ENCODE peak calls at places on chromosome 10, in four cellular contexts. G is K562, S is H1, H is GM12878. F is an unnamed sample.

GRCh38 chr10:79019441-79019840 is 49.3 kb upstream of the ZMIZ1 start:
- DNase-seq in G (no peak), S (no peak), H (no peak), F (no peak)

GRCh38 chr10:101687088-101687487 is 7.9 kb downstream of the FBXW4 start:
- DNase-seq in G (no peak), S (no peak), H (no peak), F (no peak)

GRCh38 chr10:45008524-45009161 is 7.9 kb downstream of the ZNF22 start:
- DNase-seq in G (peak; percentile 74), S (no peak), H (peak; percentile 35), F (peak; percentile 87)

GRCh38 chr10:78860260-78860914 is 208.4 kb upstream of the ZMIZ1 start:
- DNase-seq in G (no peak), S (no peak), H (no peak), F (no peak)

GRCh38 chr10:46525177-46525823 is 31.2 kb downstream of the GPRIN2 start:
- DNase-seq in G (no peak), S (no peak), H (no peak), F (peak; percentile 56)

GRCh38 chr10:77770081-77770867 is 132.7 kb upstream of the KCNMA1 start:
- DNase-seq in G (no peak), S (no peak), H (no peak), F (no peak)

GRCh38 chr10:59181668-59182067 is 5.2 kb downstream of the PHYHIPL start:
- DNase-seq in G (no peak), S (no peak), H (peak; percentile 17), F (peak; percentile 50)

GRCh38 chr10:110409926-110410325 is 87.8 kb upstream of the DUSP5 start:
- DNase-seq in G (no peak), S (no peak), H (no peak), F (no peak)

GRCh38 chr10:19811517-19811916 is 4.7 kb upstream of the PLXDC2 start:
- DNase-seq in G (no peak), S (no peak), H (no peak), F (no peak)

GRCh38 chr10:7098160-7098762 is 312.6 kb downstream of the SFMBT2 start:
- DNase-seq in G (no peak), S (no peak), H (no peak), F (no peak)

GRCh38 chr10:126060232-126060935 is 164.0 kb downstream of the FANK1 start:
- DNase-seq in G (no peak), S (no peak), H (no peak), F (no peak)

GRCh38 chr10:12803781-12804180 is 197.7 kb downstream of the CCDC3 start:
- DNase-seq in G (no peak), S (no peak), H (no peak), F (no peak)

GRCh38 chr10:12264204-12264908 is 68.4 kb downstream of the CDC123 start:
- DNase-seq in G (peak; percentile 75), S (peak; percentile 81), H (peak; percentile 99), F (peak; percentile 60)

GRCh38 chr10:30818010-30818660 is 188.6 kb upstream of the LYZL2 start:
- DNase-seq in G (peak; percentile 62), S (no peak), H (no peak), F (no peak)

GRCh38 chr10:30817541-30817940 is 188.0 kb upstream of the LYZL2 start:
- DNase-seq in G (no peak), S (no peak), H (no peak), F (no peak)

GRCh38 chr10:30819306-30820190 is 190.0 kb upstream of the LYZL2 start:
- DNase-seq in G (no peak), S (no peak), H (no peak), F (no peak)

GRCh38 chr10:30820282-30820991 is 190.9 kb upstream of the LYZL2 start:
- DNase-seq in G (no peak), S (no peak), H (no peak), F (no peak)

DNA sequence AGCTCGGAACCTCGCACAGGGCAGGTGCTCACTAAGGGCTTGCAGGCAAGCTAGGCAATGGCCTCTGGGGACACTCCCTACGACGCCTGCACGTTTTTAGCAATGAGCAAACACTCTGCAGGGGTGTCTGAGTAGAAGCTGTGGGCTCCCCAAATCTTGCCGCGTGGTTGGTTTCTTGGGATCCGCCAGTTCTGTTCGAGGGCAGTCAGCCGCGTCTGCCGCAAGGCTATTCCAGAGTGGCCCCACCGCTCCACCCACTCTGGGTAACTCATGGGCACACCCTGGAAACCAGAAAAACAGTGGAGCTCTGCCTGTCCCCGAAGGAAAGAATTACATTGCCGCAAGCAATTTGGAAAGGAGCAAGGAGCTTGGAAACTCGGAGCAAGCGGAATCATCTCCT is 189.3 kb upstream of the LYZL2 start:
- DNase-seq in G (no peak), S (no peak), H (no peak), F (no peak)
- TF ChIP-seq EZH2 in G (no peak), S (no peak), H (no peak), F (no peak)

GRCh38 chr10:122460891-122461293 is 461 bp upstream of the HTRA1 start:
- DNase-seq in G (no peak), S (no peak), H (no peak), F (no peak)

GRCh38 chr10:122462533-122463465 is 1.4 kb downstream of the HTRA1 start:
- DNase-seq in G (no peak), S (no peak), H (no peak), F (no peak)

GRCh38 chr10:122461367-122461728 is at the start of gene HTRA1:
- DNase-seq in G (no peak), S (no peak), H (no peak), F (no peak)

GRCh38 chr10:122463466-122464157 is 2.3 kb downstream of the HTRA1 start:
- DNase-seq in G (no peak), S (no peak), H (no peak), F (no peak)

GRCh38 chr10:122461729-122462532 is 578 bp downstream of the HTRA1 start:
- DNase-seq in G (no peak), S (no peak), H (no peak), F (no peak)
- TF ChIP-seq EGR1 in G (no peak), S (no peak), H (no peak), F (no peak)

GRCh38 chr10:48215148-48215982 is 59.1 kb downstream of the FRMPD2 start:
- DNase-seq in G (peak; percentile 60), S (peak; percentile 34), H (peak; percentile 49), F (peak; percentile 28)

GRCh38 chr10:48219194-48219593 is 55.3 kb downstream of the FRMPD2 start:
- DNase-seq in G (no peak), S (no peak), H (no peak), F (no peak)

GRCh38 chr10:48215983-48216505 is 58.5 kb downstream of the FRMPD2 start:
- DNase-seq in G (no peak), S (no peak), H (no peak), F (no peak)

GRCh38 chr10:48214701-48215100 is 59.8 kb downstream of the FRMPD2 start:
- DNase-seq in G (no peak), S (no peak), H (no peak), F (no peak)

DNA sequence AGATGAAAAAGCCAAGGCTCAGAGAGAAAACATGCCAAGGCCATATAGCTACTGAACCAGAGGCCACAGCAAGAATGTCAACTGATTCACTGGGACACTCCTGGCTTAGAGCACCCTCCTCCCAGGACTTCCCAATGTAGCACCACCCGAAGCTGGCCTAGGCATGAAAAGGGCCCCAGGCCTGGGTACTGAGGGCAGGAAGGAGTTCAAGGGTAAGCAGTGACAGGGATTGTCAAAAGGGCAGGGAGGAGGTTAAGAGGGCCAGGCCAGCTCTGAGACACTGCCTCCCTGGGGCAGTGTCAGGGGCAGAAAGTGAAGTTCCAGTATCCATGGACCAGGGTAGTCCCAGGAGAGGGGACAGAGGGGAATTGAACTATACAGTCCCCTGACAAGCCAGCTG is 57.8 kb downstream of the FRMPD2 start:
- DNase-seq in G (no peak), S (no peak), H (no peak), F (no peak)
- TF ChIP-seq EZH2 in G (no peak), S (no peak), H (no peak), F (no peak)

GRCh38 chr10:100370561-100370975 is 23.5 kb downstream of the SCD start:
- DNase-seq in G (no peak), S (no peak), H (no peak), F (peak; percentile 72)
- TF ChIP-seq EGR1 in G (no peak), S (no peak), H (no peak), F (no peak)

GRCh38 chr10:133026171-133026570 is 61.6 kb upstream of the ADGRA1 start:
- DNase-seq in G (no peak), S (no peak), H (no peak), F (no peak)

GRCh38 chr10:133025558-133026090 is 62.1 kb upstream of the ADGRA1 start:
- DNase-seq in G (no peak), S (no peak), H (no peak), F (no peak)

GRCh38 chr10:133026726-133027395 is 60.9 kb upstream of the ADGRA1 start:
- DNase-seq in G (no peak), S (no peak), H (no peak), F (no peak)

GRCh38 chr10:133023216-133023843 is 64.4 kb upstream of the ADGRA1 start:
- DNase-seq in G (no peak), S (no peak), H (no peak), F (no peak)

DNA sequence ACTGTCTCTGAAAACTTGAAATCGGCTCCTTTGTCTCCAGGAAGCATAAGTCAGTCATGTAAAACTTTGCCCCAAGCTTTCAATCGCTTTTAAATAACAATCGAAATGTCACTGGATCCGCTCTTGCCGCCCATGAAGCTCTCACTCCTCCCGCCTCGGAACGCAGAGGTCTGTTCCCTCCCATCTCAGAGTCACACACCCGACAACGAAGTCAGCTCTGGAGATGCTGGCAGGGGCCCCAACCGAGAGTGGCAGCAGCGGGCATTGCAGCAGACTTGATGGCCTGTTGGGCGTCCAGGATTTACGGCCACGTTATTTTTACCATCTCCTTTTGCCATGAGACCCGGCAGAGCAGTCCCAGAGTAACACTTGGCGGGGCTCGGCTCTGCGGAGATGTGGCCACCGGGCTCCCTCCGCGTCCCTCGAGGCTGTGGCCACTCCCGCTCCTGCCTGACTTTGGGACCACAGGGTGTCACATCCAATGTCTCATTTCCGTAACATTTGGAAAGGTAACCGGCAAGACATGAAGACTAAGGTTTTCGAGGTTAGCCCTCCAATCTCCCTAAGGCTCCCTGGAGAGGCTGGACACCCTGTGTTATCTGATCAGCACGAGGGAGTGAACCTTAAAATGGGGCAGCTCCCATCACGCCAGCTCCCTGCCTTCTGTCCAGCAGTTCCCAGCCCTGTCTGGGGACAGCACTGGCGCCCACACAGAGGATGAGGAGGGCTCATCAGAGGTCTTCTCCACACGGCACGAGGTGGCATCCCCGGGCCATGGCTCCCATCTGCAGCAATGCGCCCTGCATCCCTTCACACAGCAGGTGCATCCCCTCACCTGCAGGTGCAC is 62.8 kb upstream of the ADGRA1 start:
- DNase-seq in G (no peak), S (no peak), H (no peak), F (no peak)
- TF ChIP-seq EZH2 in G (no peak), S (no peak), H (no peak), F (no peak)

GRCh38 chr10:112208981-112209380 is 25.4 kb upstream of the GPAM start:
- DNase-seq in G (no peak), S (no peak), H (no peak), F (no peak)

GRCh38 chr10:112210672-112211071 is 27.1 kb upstream of the GPAM start:
- DNase-seq in G (no peak), S (no peak), H (no peak), F (no peak)

GRCh38 chr10:112213098-112213823 is 29.7 kb upstream of the GPAM start:
- DNase-seq in G (no peak), S (no peak), H (no peak), F (no peak)

GRCh38 chr10:112208292-112208691 is 24.7 kb upstream of the GPAM start:
- DNase-seq in G (no peak), S (no peak), H (no peak), F (no peak)

GRCh38 chr10:112209534-112210200 is 26.1 kb upstream of the GPAM start:
- DNase-seq in G (no peak), S (no peak), H (no peak), F (no peak)
- TF ChIP-seq EGR1 in G (no peak), S (no peak), H (no peak), F (no peak)

F was measured in HCT116.